ENCODE peak calls at places on chromosomes 5 and 9, in four cellular contexts. D is A172; G is GM04503; C is activated CD4-positive, alpha-beta T cell treated with anti-CD3 and anti-CD28 coated beads, Interleukin-2, amount 10 ng/mL, durations not matched to agents 7 days and 5 days. H is an unnamed sample.
A peak's percentile ranks its signal among the peaks of the same experiment; 100 is the strongest.

GRCh38 chr5:132055808-132056609 is 4.4 kb upstream of the IL3 start:
- DNase-seq in G (no peak), C (peak; percentile 58), D (no peak), H (peak; percentile 9)

GRCh38 chr5:67166460-67166871 is 30.1 kb downstream of the CD180 start:
- DNase-seq in D (no peak), C (peak; percentile 82), G (no peak), H (peak; percentile 46)

GRCh38 chr5:155040984-155041383 is 27.4 kb downstream of the KIF4B start:
- DNase-seq in C (no peak), D (no peak), G (no peak), H (no peak)

GRCh38 chr5:36177715-36178556 is 26.0 kb downstream of the SKP2 start:
- DNase-seq in C (no peak), D (peak; percentile 53), G (no peak), H (peak; percentile 37)

GRCh38 chr9:129309041-129309430 is 131.0 kb upstream of the IER5L start:
- DNase-seq in D (no peak), C (no peak), G (no peak), H (peak; percentile 10)

GRCh38 chr5:143738415-143739401 is 73.3 kb upstream of the HMHB1 start:
- DNase-seq in D (no peak), C (no peak), G (no peak), H (no peak)

GRCh38 chr5:76175051-76175666 is 92.0 kb downstream of the SV2C start:
- DNase-seq in G (peak; percentile 3), D (peak; percentile 54), C (peak; percentile 68), H (peak; percentile 80)

GRCh38 chr5:110751902-110752762 is 13.3 kb downstream of the SLC25A46 start:
- DNase-seq in D (peak; percentile 28), G (no peak), C (peak; percentile 59), H (no peak)

GRCh38 chr9:70113403-70114022 is 69.9 kb downstream of the MAMDC2 start:
- DNase-seq in C (peak; percentile 28), G (no peak), D (peak; percentile 68), H (peak; percentile 80)

GRCh38 chr5:168696611-168697010 is 117.4 kb upstream of the PANK3 start:
- DNase-seq in D (no peak), G (no peak), C (no peak), H (no peak)

GRCh38 chr5:65722575-65723424 is 795 bp downstream of the NLN start:
- DNase-seq in D (peak; percentile 66), G (no peak), C (peak; percentile 13), H (peak; percentile 27)

GRCh38 chr9:18442629-18443491 is 31.1 kb upstream of the ADAMTSL1 start:
- DNase-seq in D (peak; percentile 63), C (peak; percentile 58), G (no peak), H (peak; percentile 85)

GRCh38 chr5:133257977-133258376 is 206.2 kb downstream of the HSPA4 start:
- DNase-seq in C (no peak), D (no peak), G (no peak), H (no peak)

GRCh38 chr5:17157916-17158529 is 59.4 kb upstream of the BASP1 start:
- DNase-seq in D (no peak), C (no peak), G (peak; percentile 94), H (no peak)

GRCh38 chr5:132556511-132557424 is at the start of gene RAD50:
- DNase-seq in C (peak; percentile 94), D (peak; percentile 91), G (peak; percentile 51), H (peak; percentile 95)

GRCh38 chr9:82810902-82811301 is 252.0 kb downstream of the RASEF start:
- DNase-seq in D (peak; percentile 89), C (no peak), G (no peak), H (no peak)

GRCh38 chr5:3230941-3231340 is 364.7 kb upstream of the IRX1 start:
- DNase-seq in C (no peak), D (no peak), G (no peak), H (no peak)

GRCh38 chr9:130313103-130313858 is 47.7 kb downstream of the HMCN2 start:
- DNase-seq in C (no peak), D (peak; percentile 53), G (no peak), H (no peak)

GRCh38 chr5:138646671-138647070 is 71.5 kb upstream of the HSPA9 start:
- DNase-seq in C (no peak), D (no peak), G (no peak), H (no peak)

GRCh38 chr5:102789469-102789868 is 34.4 kb downstream of the PAM start:
- DNase-seq in C (no peak), G (no peak), D (no peak), H (no peak)

GRCh38 chr9:16241231-16241630 is 629.2 kb downstream of the BNC2 start:
- DNase-seq in G (peak; percentile 37), D (peak; percentile 25), C (no peak), H (no peak)

GRCh38 chr9:136089697-136090045 is 5.4 kb downstream of the NACC2 start:
- DNase-seq in C (no peak), G (no peak), D (no peak), H (no peak)

GRCh38 chr5:159199780-159200179 is 9.6 kb downstream of the RNF145 start:
- DNase-seq in G (no peak), C (no peak), D (no peak), H (no peak)

GRCh38 chr9:113646946-113647914 is 183.7 kb downstream of the RGS3 start:
- DNase-seq in C (no peak), G (no peak), D (no peak), H (no peak)